ENCODE peak calls at places on chromosomes 3 and 15, in four cellular contexts. P is WTC11, B is K562, F is HepG2. N is an unnamed sample.
A peak's percentile ranks its signal among the peaks of the same experiment; 100 is the strongest.

GRCh38 chr3:179265092-179265491 is 14.2 kb upstream of the KCNMB3 start:
- DNase-seq in P (no peak), B (peak; percentile 67), F (no peak), N (no peak)

GRCh38 chr3:78163379-78163778 is 1123.5 kb downstream of the ROBO2 start:
- DNase-seq in P (no peak), B (no peak), F (no peak), N (no peak)

GRCh38 chr3:147360936-147361670 is 45.2 kb downstream of the ZIC4 start:
- DNase-seq in F (no peak), P (peak; percentile 57), B (no peak), N (peak; percentile 19)

GRCh38 chr3:70580021-70580420 is 267.6 kb upstream of the MDFIC2 start:
- DNase-seq in F (no peak), B (no peak), P (no peak), N (no peak)

GRCh38 chr3:34183114-34183513 is 384.7 kb downstream of the PDCD6IP start:
- DNase-seq in F (no peak), P (no peak), B (no peak), N (no peak)

GRCh38 chr3:161177996-161178395 is 43.1 kb upstream of the NMD3 start:
- DNase-seq in B (no peak), F (no peak), P (no peak), N (no peak)

GRCh38 chr15:65377976-65378366 is at the start of gene IGDCC3:
- DNase-seq in F (peak; percentile 81), P (peak; percentile 84), B (no peak), N (peak; percentile 56)

GRCh38 chr3:184592411-184593200 is 31.0 kb downstream of the EPHB3 start:
- DNase-seq in P (no peak), F (no peak), B (no peak), N (no peak)

GRCh38 chr3:168722091-168722490 is 626.4 kb upstream of the GOLIM4 start:
- DNase-seq in P (no peak), B (no peak), F (no peak), N (no peak)

GRCh38 chr3:179794355-179794754 is 141.5 kb downstream of the USP13 start:
- DNase-seq in P (no peak), B (no peak), F (no peak), N (no peak)

GRCh38 chr3:138062626-138063025 is 52.7 kb downstream of the CLDN18 start:
- DNase-seq in P (no peak), F (no peak), B (no peak), N (no peak)

GRCh38 chr3:11944052-11944673 is 60.0 kb upstream of the SYN2 start:
- DNase-seq in P (peak; percentile 50), F (peak; percentile 37), B (peak; percentile 47), N (peak; percentile 69)

GRCh38 chr3:187987919-187988318 is 166.0 kb upstream of the LPP start:
- DNase-seq in F (no peak), P (no peak), B (no peak), N (no peak)

GRCh38 chr3:51799879-51800757 is 21.1 kb upstream of the IQCF6 start:
- DNase-seq in F (peak; percentile 49), B (peak; percentile 50), P (no peak), N (peak; percentile 54)

GRCh38 chr3:8658326-8659212 is 14.0 kb upstream of the SSUH2 start:
- DNase-seq in F (peak; percentile 93), P (no peak), B (peak; percentile 27), N (no peak)

GRCh38 chr3:111862415-111862814 is 3.4 kb downstream of the PHLDB2 start:
- DNase-seq in F (no peak), P (no peak), B (no peak), N (no peak)

GRCh38 chr3:190265795-190266194 is 56.5 kb downstream of the CLDN1 start:
- DNase-seq in B (no peak), P (no peak), F (no peak), N (no peak)

GRCh38 chr3:186032321-186032720 is 76.6 kb downstream of the ETV5 start:
- DNase-seq in B (no peak), P (no peak), F (no peak), N (no peak)

GRCh38 chr3:102102394-102102793 is 253.1 kb downstream of the NFKBIZ start:
- DNase-seq in P (no peak), F (no peak), B (no peak), N (no peak)

DNA sequence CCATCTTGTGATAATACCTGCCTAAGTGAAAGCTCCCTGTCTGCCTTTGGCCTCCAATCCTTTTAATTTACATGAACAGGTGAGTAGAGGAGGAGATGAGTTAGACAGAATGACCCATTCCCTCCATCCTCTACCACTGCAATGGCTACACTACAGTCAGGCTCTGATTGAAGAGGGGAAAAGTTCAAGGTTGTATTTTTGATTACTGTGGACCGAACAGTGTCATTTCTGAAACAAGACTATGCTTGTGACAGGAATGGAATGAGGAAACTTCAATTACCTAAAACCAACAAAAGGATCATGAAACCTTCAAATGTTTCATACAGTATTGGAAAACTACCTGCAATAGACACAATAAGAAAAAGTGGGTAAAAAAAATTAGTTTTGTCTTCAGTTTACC is 85.5 kb upstream of the GBE1 start:
- DNase-seq in B (no peak), F (peak; percentile 43), P (no peak), N (no peak)
- TF ChIP-seq SP1 in B (no peak), F (no peak), P (no peak), N (no peak)

DNA sequence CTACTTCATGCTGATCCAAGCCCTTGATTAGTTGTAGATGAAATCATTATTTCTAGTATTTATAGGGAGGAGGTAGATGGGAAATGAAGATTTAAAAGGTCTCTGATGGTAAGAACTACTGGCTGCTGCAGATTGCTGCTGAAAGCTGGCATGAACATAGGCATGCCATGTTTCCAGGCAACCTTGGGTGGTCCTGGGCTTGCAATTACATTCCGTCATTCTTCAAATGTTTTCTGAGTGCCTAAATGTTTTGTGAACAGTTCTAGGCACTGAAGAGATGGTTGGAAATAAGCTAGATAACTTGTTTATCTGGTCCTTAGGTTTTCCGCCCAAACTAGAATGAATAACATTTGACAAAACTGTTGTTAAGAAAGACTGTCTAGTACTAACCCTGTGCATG is 95.8 kb downstream of the KCNAB1 start:
- DNase-seq in B (no peak), P (no peak), F (no peak), N (no peak)
- TF ChIP-seq ELF4 in B (no peak), P (no peak), F (no peak), N (no peak)

GRCh38 chr3:153350420-153350819 is 188.4 kb downstream of the RAP2B start:
- DNase-seq in P (no peak), B (no peak), F (peak; percentile 86), N (no peak)
- TF ChIP-seq SP1 in P (no peak), B (no peak), F (no peak), N (no peak)

GRCh38 chr3:16998236-16998923 is 113.6 kb downstream of the PLCL2 start:
- DNase-seq in B (no peak), F (no peak), P (no peak), N (no peak)
- TF ChIP-seq ELF4 in B (no peak), F (no peak), P (no peak), N (no peak)

DNA sequence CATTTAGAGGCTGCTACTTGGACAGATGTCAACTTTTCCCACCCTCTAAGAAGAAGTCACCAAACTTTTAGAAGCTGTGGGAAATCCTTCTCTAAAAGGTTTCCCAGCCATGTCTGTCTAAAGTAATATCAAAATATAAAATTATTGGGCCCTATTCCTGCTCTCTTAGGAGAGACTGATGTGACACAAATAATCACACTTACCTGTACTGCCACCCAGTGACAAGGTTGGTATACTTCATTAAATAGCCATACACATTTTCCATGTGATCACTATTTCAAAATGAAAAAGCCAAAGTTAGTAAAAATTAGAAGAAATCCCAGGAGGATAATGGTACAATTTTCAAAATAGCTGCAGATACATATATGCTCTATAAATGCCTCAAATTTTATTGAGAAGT is 12.6 kb downstream of the OSBPL11 start:
- DNase-seq in B (peak; percentile 26), P (no peak), F (peak; percentile 7), N (no peak)
- TF ChIP-seq SP1 in B (no peak), P (no peak), F (no peak), N (no peak)

N was measured in HEK293T.